ENCODE peak calls at places on chromosomes 13 and 19, in four cellular contexts. M is cardiac muscle cell, Q is cardiac fibroblast, T is upper lobe of right lung. K is an unnamed sample.

GRCh38 chr13:107348931-107349330 is 781.0 kb upstream of the ARGLU1 start:
- DNase-seq in M (no peak), Q (peak), T (no peak), K (peak)

GRCh38 chr13:79810671-79811070 is 329.7 kb downstream of the NDFIP2 start:
- DNase-seq in M (peak), Q (peak), T (no peak), K (peak)

GRCh38 chr13:50015750-50016149 is 506 bp downstream of the KCNRG start:
- DNase-seq in M (no peak), Q (no peak), T (no peak), K (no peak)

GRCh38 chr13:109678459-109678858 is 107.9 kb downstream of the IRS2 start:
- DNase-seq in M (no peak), Q (no peak), T (no peak), K (no peak)

GRCh38 chr19:56103027-56103614 is 18.0 kb downstream of the ZNF787 start:
- DNase-seq in M (no peak), Q (no peak), T (no peak), K (no peak)

GRCh38 chr13:54633461-54633860 is 1604.8 kb downstream of the OLFM4 start:
- DNase-seq in M (no peak), Q (no peak), T (no peak), K (no peak)

GRCh38 chr19:23287620-23288019 is 37.4 kb upstream of the ZNF724 start:
- DNase-seq in M (no peak), Q (no peak), T (no peak), K (no peak)

GRCh38 chr13:88586263-88586662 is 915.1 kb downstream of the SLITRK5 start:
- DNase-seq in M (no peak), Q (no peak), T (no peak), K (peak)

GRCh38 chr13:73341748-73342147 is 282.9 kb downstream of the KLF5 start:
- DNase-seq in M (no peak), Q (peak), T (no peak), K (peak)

GRCh38 chr19:22523940-22524339 is 101.8 kb upstream of the ZNF98 start:
- DNase-seq in M (no peak), Q (no peak), T (no peak), K (no peak)

GRCh38 chr13:78182813-78183212 is 264.2 kb upstream of the EDNRB start:
- DNase-seq in M (no peak), Q (no peak), T (no peak), K (no peak)

GRCh38 chr13:78054152-78054551 is 135.5 kb upstream of the EDNRB start:
- DNase-seq in M (no peak), Q (no peak), T (no peak), K (no peak)

GRCh38 chr13:40146586-40147240 is 491.3 kb downstream of the COG6 start:
- DNase-seq in M (no peak), Q (no peak), T (no peak), K (no peak)

GRCh38 chr13:96093296-96094006 is 3.5 kb downstream of the HS6ST3 start:
- DNase-seq in M (no peak), Q (no peak), T (no peak), K (no peak)

DNA sequence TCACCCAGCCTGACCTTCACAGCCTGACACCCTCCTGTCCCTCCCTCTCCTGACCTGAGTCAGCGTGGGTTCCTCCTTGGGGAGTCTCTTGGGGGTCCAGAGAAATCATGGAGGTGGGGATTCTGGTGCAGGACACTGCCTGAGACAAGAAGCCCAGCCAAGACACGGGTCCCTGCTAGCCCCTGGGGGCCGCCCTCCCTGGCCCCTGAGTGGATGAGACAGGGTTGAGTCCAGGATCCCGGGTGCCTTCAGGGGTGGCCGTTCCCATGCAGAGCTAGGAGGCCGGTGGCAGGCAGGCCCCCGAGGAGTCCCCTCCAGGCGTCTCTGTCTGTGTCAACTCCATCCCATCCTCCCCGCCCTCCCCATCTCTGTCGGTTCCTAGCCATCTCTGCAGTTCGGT is 1.6 kb downstream of the MAP2K7 start:
- DNase-seq in M (no peak), Q (no peak), T (no peak), K (no peak)
- H3K4me3 ChIP-seq in M (no peak), Q (peak), T (no peak), K (no peak)

GRCh38 chr13:20492641-20493040 is 33.0 kb downstream of the CRYL1 start:
- DNase-seq in M (peak), Q (peak), T (no peak), K (no peak)
- TF ChIP-seq CTCF in M (peak), Q (peak), T (peak), K (no peak)

GRCh38 chr19:31537136-31537535 is 187.9 kb upstream of the TSHZ3 start:
- DNase-seq in M (no peak), Q (no peak), T (no peak), K (no peak)
- H3K4me3 ChIP-seq in M (no peak), Q (no peak), T (no peak), K (no peak)

GRCh38 chr19:36939153-36939552 is 23.0 kb downstream of the ZNF568 start:
- DNase-seq in M (peak), Q (no peak), T (no peak), K (no peak)
- TF ChIP-seq CTCF in M (peak), Q (no peak), T (no peak), K (no peak)

DNA sequence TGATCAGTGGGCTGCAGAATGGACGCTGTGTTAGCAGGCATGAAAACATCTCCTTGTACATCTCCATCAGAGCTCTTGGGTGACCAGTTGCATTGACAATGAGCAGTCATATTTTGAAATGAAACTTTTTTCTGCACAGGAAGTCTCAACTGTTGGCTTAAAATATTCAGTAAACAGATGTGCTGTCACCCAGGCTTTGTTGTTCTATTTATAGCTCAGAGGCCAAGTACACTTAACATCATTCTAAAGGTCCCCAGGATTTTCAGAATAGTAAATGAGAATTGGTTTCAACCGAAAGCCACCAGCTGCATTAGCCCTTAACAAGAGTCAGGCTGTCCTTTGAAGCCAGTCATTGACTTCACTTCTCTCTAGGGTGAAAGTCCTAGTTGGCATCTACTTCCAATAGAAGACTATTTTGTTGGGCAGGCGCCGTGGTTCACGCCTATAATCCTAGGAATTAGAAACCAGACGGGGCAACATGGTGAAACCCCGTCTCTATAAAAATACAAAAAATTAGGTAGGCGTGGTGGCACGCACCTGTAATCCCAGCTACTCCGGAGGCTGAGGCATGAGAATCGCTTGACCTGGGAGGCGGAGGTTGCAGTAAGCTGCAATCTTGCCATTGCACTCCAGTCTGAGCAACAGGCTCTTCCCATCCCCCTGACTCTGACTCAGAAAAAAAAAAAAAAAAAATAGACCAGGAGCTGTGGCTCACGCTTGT is 7.9 kb upstream of the PDE4A start:
- DNase-seq in M (no peak), Q (no peak), T (no peak), K (no peak)
- H3K4me3 ChIP-seq in M (no peak), Q (no peak), T (no peak), K (no peak)

DNA sequence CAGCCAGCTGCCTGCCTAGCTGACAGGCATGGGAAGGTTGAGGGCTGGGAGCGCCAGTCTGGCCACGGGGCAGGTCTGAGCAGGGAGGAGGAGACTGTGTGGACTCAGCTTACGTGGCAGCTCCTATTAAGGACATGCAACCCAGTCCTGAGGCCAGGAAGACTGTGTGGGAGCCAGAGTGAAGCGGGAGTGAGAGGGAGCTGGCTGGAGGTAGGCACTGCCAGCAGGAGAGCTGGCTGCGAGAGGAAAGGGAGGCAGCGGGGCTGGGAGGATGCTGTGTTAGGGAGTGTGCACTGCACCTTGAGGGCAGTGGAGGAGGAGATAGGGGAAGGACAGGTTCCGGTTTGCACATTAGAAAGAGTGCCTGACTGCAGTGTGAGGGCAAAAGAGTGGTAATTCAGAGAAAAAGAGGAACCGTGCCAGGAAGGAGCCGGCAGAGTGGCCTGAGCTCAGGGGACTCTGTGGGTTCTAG is 99.2 kb downstream of the SLC7A1 start:
- DNase-seq in M (no peak), Q (peak), T (peak), K (no peak)
- TF ChIP-seq CTCF in M (no peak), Q (no peak), T (no peak), K (no peak)

GRCh38 chr19:42130254-42130573 is 2.0 kb downstream of the POU2F2 start:
- DNase-seq in M (no peak), Q (no peak), T (no peak), K (no peak)

GRCh38 chr19:42132030-42132628 is at the start of gene POU2F2:
- DNase-seq in M (no peak), Q (no peak), T (peak), K (no peak)

GRCh38 chr19:42134671-42135070 is 2.4 kb upstream of the POU2F2 start:
- DNase-seq in M (no peak), Q (no peak), T (no peak), K (no peak)

GRCh38 chr19:42131149-42132029 is 857 bp downstream of the POU2F2 start:
- DNase-seq in M (no peak), Q (no peak), T (no peak), K (no peak)

GRCh38 chr19:42132851-42133528 is 744 bp upstream of the POU2F2 start:
- DNase-seq in M (peak), Q (peak), T (peak), K (peak)
- H3K4me3 ChIP-seq in M (no peak), Q (peak), T (peak), K (peak)

GRCh38 chr13:112686987-112687386 is 2.9 kb upstream of the ATP11A start:
- DNase-seq in M (no peak), Q (no peak), T (peak), K (no peak)
- TF ChIP-seq CTCF in M (no peak), Q (no peak), T (no peak), K (no peak)

K was measured in astrocyte of the spinal cord.